ENCODE peak calls at places on chromosomes 1 and 21, in ten cellular contexts. W is adrenal gland, J is heart left ventricle, F is H1, M is A549, A is K562, N is IMR-90, I is spleen, Q is body of pancreas, H is upper lobe of left lung. X is an unnamed sample.
A peak's percentile ranks its signal among the peaks of the same experiment; 100 is the strongest.

GRCh38 chr21:33036430-33037162 is 10.9 kb downstream of the OLIG2 start:
- DNase-seq in W (peak; percentile 46), J (peak; percentile 39), F (peak; percentile 49), M (no peak), A (no peak), N (peak; percentile 71), I (peak; percentile 86), Q (peak; percentile 46), H (no peak), X (no peak)

GRCh38 chr1:214990619-214991018 is 91.9 kb upstream of the KCNK2 start:
- DNase-seq in W (no peak), J (no peak), F (no peak), M (peak; percentile 2), A (no peak), N (peak; percentile 99), I (no peak), Q (no peak), H (no peak), X (no peak)

GRCh38 chr1:158067651-158068050 is 74.2 kb downstream of the KIRREL1 start:
- DNase-seq in W (peak; percentile 13), J (peak; percentile 40), F (no peak), M (no peak), A (no peak), N (peak; percentile 80), I (no peak), Q (peak; percentile 5), H (no peak), X (no peak)

GRCh38 chr1:113868387-113869083 is 3.0 kb downstream of the PTPN22 start:
- DNase-seq in W (no peak), J (no peak), F (no peak), M (no peak), A (no peak), N (peak; percentile 59), I (no peak), Q (no peak), H (no peak), X (no peak)

GRCh38 chr1:93332368-93332767 is 13.3 kb upstream of the DR1 start:
- DNase-seq in W (no peak), J (no peak), F (no peak), M (no peak), A (no peak), N (no peak), I (no peak), Q (no peak), H (no peak), X (no peak)

GRCh38 chr1:217091601-217092000 is 368.4 kb upstream of the ESRRG start:
- DNase-seq in W (no peak), J (no peak), F (no peak), M (no peak), A (no peak), N (no peak), I (no peak), Q (no peak), H (no peak), X (no peak)

GRCh38 chr1:4424766-4425165 is 229.6 kb upstream of the AJAP1 start:
- DNase-seq in W (no peak), J (no peak), F (no peak), M (no peak), A (no peak), N (no peak), I (no peak), Q (no peak), H (peak; percentile 43), X (no peak)

GRCh38 chr1:96660503-96660902 is 61.1 kb upstream of the PTBP2 start:
- DNase-seq in W (no peak), J (no peak), F (no peak), M (no peak), A (no peak), N (peak; percentile 82), I (no peak), Q (no peak), H (no peak), X (no peak)

GRCh38 chr1:11320153-11320936 is 47.3 kb downstream of the UBIAD1 start:
- DNase-seq in W (peak; percentile 18), J (no peak), F (peak; percentile 91), M (peak; percentile 11), A (peak; percentile 64), N (no peak), I (no peak), Q (no peak), H (no peak), X (no peak)

GRCh38 chr21:42438316-42439205 is 34.9 kb downstream of the UBASH3A start:
- DNase-seq in W (no peak), J (no peak), F (no peak), M (no peak), A (no peak), N (no peak), I (peak; percentile 71), Q (no peak), H (peak; percentile 66), X (peak; percentile 44)

GRCh38 chr1:178881950-178882349 is 11.1 kb upstream of the ANGPTL1 start:
- DNase-seq in W (no peak), J (no peak), F (no peak), M (no peak), A (no peak), N (no peak), I (no peak), Q (no peak), H (no peak), X (no peak)

GRCh38 chr1:145996433-145997155 is at the start of gene TXNIP:
- DNase-seq in W (peak; percentile 100), J (peak; percentile 100), F (peak; percentile 86), M (peak; percentile 87), A (peak; percentile 100), N (peak; percentile 96), I (peak; percentile 100), Q (peak; percentile 100), H (peak; percentile 96), X (peak; percentile 99)
- TF ChIP-seq POLR2A in W (peak; percentile 98), J (peak; percentile 12), F (peak; percentile 89), M (no peak), A (peak; percentile 100), N (peak; percentile 97), I (peak; percentile 99), Q (peak; percentile 100), H (peak; percentile 61), X (peak; percentile 99)

DNA sequence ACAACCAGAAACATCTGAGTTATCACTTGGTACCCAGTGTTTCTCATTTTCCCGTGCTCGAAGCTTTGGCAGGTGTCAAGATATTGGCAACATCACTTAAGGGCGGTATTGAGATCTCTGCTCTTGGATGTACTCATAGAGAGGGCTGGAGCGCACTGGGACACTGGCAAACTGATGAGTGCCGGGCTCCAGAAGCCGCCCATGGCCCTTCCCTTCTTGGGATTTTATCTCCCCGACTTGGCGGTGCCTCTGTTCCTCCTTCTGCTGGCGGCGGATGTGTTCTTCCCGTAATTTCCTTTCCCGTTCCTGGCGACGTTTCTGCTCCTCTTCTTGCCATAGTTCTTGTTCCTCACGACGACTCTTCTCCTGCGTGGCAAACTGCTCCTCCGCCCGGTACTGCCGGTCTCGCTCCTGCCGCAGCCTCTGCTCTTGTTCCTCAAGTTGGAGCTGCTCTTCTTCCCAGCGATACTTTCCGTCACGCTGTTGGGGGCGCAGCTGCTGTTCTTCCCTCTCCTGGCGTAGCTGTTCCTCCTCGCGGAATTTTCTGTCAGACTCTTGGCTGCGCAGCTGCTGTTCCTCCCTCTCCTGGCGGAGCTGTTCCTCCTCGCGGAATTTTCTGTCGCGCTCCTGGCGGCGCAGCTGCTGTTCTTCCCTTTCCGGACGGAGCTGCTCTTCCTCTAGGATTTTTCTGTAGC is 7.8 kb downstream of the TCHH start:
- DNase-seq in W (peak; percentile 2), J (no peak), F (peak; percentile 70), M (peak; percentile 81), A (no peak), N (no peak), I (no peak), Q (no peak), H (peak; percentile 30), X (no peak)
- TF ChIP-seq CTCF in W (no peak), J (no peak), F (no peak), M (no peak), A (no peak), N (no peak), I (no peak), Q (no peak), H (no peak), X (no peak)

DNA sequence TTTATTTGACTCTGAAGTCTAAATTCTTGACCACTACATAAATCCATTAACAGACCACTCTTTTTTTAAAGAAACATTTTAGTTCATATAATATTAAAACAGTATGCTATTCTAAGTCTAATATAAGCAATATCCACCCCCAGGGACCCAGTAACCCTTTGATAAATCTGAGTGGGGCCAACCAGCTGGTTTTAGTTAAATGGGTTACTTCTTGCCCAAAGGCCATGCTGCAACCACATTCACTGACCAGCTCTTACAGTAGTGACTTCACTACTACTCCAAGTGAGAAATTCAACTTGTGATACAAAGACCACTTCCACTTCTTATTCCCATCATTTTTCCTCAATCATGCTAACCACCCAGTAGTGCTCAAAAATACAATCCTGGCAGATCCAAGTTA is 20.5 kb downstream of the FUBP1 start:
- DNase-seq in W (no peak), J (no peak), F (no peak), M (no peak), A (no peak), N (no peak), I (no peak), Q (no peak), H (no peak), X (no peak)
- TF ChIP-seq POLR2A in W (no peak), J (no peak), F (no peak), M (no peak), A (no peak), N (no peak), I (no peak), Q (no peak), H (no peak), X (no peak)

DNA sequence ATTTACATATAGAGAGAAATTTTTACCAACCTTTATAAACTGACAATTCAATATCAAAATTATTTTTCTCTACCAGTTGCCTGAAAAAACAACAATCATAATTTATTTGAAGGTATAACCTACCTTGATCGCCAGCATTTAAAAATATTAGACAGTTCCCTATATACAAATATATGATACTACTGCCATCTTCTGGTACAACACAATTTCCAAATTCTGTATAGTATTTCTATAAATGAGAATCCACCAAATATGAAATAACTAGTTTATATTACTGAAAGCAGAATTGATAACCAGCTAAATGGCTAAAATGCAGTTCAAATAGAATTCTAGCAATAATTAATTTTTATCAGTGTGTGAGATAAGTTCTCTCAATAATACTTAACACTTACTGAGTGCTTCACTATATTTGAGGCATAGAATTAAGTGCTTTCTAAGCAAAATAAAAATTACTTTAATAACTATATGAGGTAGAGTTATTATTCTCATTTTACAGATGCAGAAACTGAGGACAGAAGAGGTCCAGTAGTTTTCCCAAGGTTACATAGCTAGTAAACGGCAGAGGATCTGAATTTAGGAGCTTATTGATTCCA is 75.6 kb downstream of the PIGK start:
- DNase-seq in W (no peak), J (no peak), F (no peak), M (peak; percentile 2), A (no peak), N (peak; percentile 1), I (no peak), Q (no peak), H (no peak), X (no peak)
- TF ChIP-seq CTCF in W (peak; percentile 45), J (peak; percentile 46), F (no peak), M (peak; percentile 50), A (peak; percentile 49), N (peak; percentile 45), I (no peak), Q (no peak), H (no peak), X (peak; percentile 17)

GRCh38 chr1:228457396-228458176 is 29.6 kb upstream of the RNF187 start:
- DNase-seq in W (peak; percentile 94), J (peak; percentile 87), F (peak; percentile 94), M (peak; percentile 94), A (peak; percentile 98), N (peak; percentile 99), I (peak; percentile 94), Q (peak; percentile 92), H (peak; percentile 94), X (peak; percentile 85)
- TF ChIP-seq POLR2A in W (peak; percentile 95), J (no peak), F (peak; percentile 97), M (peak; percentile 67), A (peak; percentile 100), N (peak; percentile 96), I (peak; percentile 6), Q (peak; percentile 73), H (no peak), X (peak; percentile 10)

GRCh38 chr1:151455966-151456365 is 3.3 kb downstream of the POGZ start:
- DNase-seq in W (no peak), J (no peak), F (no peak), M (no peak), A (no peak), N (no peak), I (no peak), Q (no peak), H (no peak), X (no peak)
- TF ChIP-seq CTCF in W (no peak), J (no peak), F (no peak), M (no peak), A (no peak), N (no peak), I (no peak), Q (no peak), H (no peak), X (no peak)